ENCODE peak calls at places on chromosomes 13 and 19, in seven cellular contexts. I is omental fat pad; S is IMR-90; V is dorsolateral prefrontal cortex; L is lower lobe of right lung; G is CD4-positive, alpha-beta T cell; Q is epithelial cell of proximal tubule. B is an unnamed sample.

GRCh38 chr13:89401209-89401810 is 1730.1 kb downstream of the SLITRK5 start:
- DNase-seq in Q (peak; percentile 85), I (no peak), V (no peak), S (peak; percentile 73), G (no peak), L (no peak), B (no peak)

GRCh38 chr13:33543631-33544030 is 258.1 kb upstream of the STARD13 start:
- DNase-seq in G (no peak), Q (no peak), S (no peak), V (no peak), I (no peak), L (no peak), B (no peak)

GRCh38 chr19:17687857-17688784 is at the start of gene UNC13A:
- DNase-seq in S (peak; percentile 29), Q (no peak), V (peak; percentile 66), G (peak; percentile 40), I (no peak), L (peak; percentile 51), B (peak; percentile 67)

GRCh38 chr13:40672310-40673060 is 6.0 kb upstream of the FOXO1 start:
- DNase-seq in I (no peak), V (no peak), S (peak; percentile 70), G (no peak), L (no peak), Q (no peak), B (no peak)

GRCh38 chr13:51681037-51681678 is 96.9 kb downstream of the WDFY2 start:
- DNase-seq in L (no peak), G (no peak), S (peak; percentile 88), I (no peak), V (no peak), Q (no peak), B (no peak)

GRCh38 chr13:46521921-46522691 is 30.9 kb upstream of the LRCH1 start:
- DNase-seq in V (no peak), G (no peak), S (no peak), I (no peak), Q (no peak), L (no peak), B (no peak)

GRCh38 chr13:21637296-21637695 is 33.3 kb upstream of the MICU2 start:
- DNase-seq in S (peak; percentile 43), L (peak; percentile 77), I (peak; percentile 46), V (no peak), Q (peak; percentile 57), G (peak; percentile 20), B (no peak)

GRCh38 chr19:39500543-39500942 is 1.8 kb downstream of the DLL3 start:
- DNase-seq in L (no peak), I (no peak), G (no peak), Q (no peak), V (no peak), S (no peak), B (no peak)

GRCh38 chr13:29483211-29483610 is 112.3 kb downstream of the SLC7A1 start:
- DNase-seq in L (no peak), G (no peak), Q (no peak), V (no peak), S (no peak), I (no peak), B (no peak)

GRCh38 chr19:12194827-12195500 is 32.1 kb downstream of the ZNF136 start:
- DNase-seq in Q (no peak), L (peak; percentile 81), I (peak; percentile 82), S (peak; percentile 6), V (peak; percentile 95), G (peak; percentile 77), B (peak; percentile 95)

GRCh38 chr19:53657330-53657729 is 25.5 kb downstream of the DPRX start:
- DNase-seq in L (no peak), G (no peak), Q (no peak), I (no peak), S (no peak), V (no peak), B (no peak)

GRCh38 chr19:47376589-47377144 is 27.6 kb downstream of the DHX34 start:
- DNase-seq in G (no peak), S (no peak), V (no peak), I (no peak), L (no peak), Q (no peak), B (no peak)

GRCh38 chr13:29676941-29677452 is 81.5 kb upstream of the SLC7A1 start:
- DNase-seq in S (peak; percentile 2), L (no peak), I (no peak), Q (no peak), G (no peak), V (no peak), B (no peak)

GRCh38 chr19:6064016-6064702 is 46.1 kb downstream of the RFX2 start:
- DNase-seq in V (no peak), I (peak; percentile 22), S (no peak), Q (no peak), G (no peak), L (no peak), B (no peak)

GRCh38 chr13:113837554-113838355 is 26.1 kb downstream of the GAS6 start:
- DNase-seq in Q (peak; percentile 30), L (peak; percentile 84), V (peak; percentile 90), G (no peak), I (peak; percentile 66), S (peak; percentile 98), B (no peak)

GRCh38 chr13:87398047-87398446 is 273.1 kb upstream of the SLITRK5 start:
- DNase-seq in L (no peak), Q (no peak), I (no peak), S (no peak), V (no peak), G (no peak), B (no peak)

DNA sequence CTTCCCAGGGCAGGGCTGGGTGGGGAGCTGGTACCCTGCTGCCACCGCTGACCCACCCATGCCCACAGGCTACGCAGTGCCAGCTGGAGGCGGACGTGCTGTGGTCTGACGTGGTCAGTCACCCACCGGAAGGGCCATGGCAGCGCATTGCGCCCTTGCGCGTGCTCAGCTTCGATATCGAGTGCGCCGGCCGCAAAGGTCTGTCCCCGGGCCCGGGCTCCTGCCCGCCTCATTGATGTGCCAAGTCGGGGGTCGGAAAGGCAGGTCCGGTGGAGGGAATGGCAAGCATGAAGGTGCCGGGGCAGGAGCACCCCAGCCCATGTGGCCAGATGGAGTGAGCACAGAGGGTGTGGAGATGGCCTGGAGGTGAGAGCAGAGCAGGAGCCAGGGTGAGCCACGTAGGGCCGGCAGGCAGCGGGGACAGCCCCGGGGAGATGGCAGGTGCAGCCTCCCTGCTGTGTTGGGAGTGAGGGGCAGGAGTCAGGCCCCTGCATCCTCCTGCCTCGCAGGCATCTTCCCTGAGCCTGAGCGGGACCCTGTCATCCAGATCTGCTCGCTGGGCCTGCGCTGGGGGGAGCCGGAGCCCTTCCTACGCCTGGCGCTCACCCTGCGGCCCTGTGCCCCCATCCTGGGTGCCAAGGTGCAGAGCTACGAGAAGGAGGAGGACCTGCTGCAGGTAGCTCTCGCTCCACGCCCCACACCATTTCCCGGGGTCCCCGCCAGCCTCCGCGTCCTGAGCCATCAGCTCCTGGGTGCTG is 16.0 kb upstream of the SPIB start:
- DNase-seq in Q (no peak), V (no peak), G (no peak), L (no peak), I (no peak), S (no peak), B (no peak)
- TF ChIP-seq CTCF in Q (no peak), V (no peak), G (no peak), L (no peak), I (no peak), S (no peak), B (no peak)

GRCh38 chr13:108214511-108215383 is 589 bp downstream of the LIG4 start:
- DNase-seq in Q (no peak), L (peak; percentile 46), G (peak; percentile 71), S (no peak), V (peak; percentile 20), I (no peak), B (no peak)

GRCh38 chr13:108220042-108220441 is 1.9 kb downstream of the ABHD13 start:
- DNase-seq in L (peak; percentile 46), S (no peak), G (no peak), V (no peak), I (no peak), Q (no peak), B (no peak)

GRCh38 chr13:108213946-108214345 is 1.4 kb downstream of the LIG4 start:
- DNase-seq in Q (no peak), L (no peak), V (no peak), I (no peak), G (no peak), S (peak; percentile 31), B (no peak)

GRCh38 chr13:108215428-108215827 is at the start of gene LIG4:
- DNase-seq in V (peak; percentile 86), I (no peak), G (peak; percentile 95), S (peak; percentile 92), Q (no peak), L (peak; percentile 97), B (peak; percentile 87)

DNA sequence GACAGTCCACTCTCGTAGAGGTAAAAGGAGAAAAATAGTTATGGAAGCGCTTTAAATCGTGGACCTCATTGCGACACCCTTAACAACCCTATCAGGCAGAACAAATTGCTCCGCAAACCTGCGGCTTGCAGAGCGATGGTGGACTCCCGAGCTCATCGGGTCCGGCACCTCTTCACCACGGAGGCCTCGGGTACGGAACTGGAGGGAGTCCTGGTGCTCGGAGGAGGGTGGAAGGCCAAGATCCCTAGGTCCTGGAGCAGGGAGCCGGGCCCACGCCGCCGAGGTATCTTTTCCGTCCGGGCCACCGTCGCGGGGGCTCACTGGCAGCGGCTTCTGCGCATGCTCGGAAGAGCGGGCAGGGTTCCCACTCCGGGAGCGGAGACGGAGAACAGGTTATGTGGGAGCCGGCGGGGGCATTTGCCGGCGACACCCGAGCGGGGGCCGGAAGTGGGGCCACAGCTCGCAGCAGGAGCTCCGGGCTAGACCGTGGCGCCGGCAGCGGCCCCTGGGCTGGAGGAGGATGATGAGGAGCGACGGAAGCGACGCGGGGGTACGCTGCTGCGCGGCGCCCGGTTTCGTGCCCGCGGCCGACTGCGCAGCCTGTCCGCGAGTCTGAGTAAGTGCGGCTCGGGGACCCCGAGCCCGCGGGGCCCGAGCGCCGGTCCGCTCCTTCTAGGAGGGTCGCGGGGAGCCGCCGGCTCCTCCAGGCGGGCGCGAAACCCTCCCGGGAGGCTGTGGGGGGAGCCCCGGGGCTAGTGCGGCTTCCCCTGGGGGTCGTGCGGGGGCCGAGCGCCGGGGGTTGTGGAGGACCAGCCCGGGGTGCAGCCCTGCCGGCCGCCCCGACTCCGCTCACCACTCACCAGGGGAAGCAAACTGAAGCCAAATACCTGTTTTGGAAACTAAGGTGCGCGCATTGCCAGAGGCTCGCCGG is at the start of gene ABHD13:
- DNase-seq in L (peak; percentile 93), G (peak; percentile 86), Q (peak; percentile 50), V (peak; percentile 84), I (peak; percentile 67), S (peak; percentile 85), B (peak; percentile 88)
- TF ChIP-seq CTCF in L (no peak), G (no peak), Q (no peak), V (peak; percentile 25), I (no peak), S (no peak), B (no peak)

DNA sequence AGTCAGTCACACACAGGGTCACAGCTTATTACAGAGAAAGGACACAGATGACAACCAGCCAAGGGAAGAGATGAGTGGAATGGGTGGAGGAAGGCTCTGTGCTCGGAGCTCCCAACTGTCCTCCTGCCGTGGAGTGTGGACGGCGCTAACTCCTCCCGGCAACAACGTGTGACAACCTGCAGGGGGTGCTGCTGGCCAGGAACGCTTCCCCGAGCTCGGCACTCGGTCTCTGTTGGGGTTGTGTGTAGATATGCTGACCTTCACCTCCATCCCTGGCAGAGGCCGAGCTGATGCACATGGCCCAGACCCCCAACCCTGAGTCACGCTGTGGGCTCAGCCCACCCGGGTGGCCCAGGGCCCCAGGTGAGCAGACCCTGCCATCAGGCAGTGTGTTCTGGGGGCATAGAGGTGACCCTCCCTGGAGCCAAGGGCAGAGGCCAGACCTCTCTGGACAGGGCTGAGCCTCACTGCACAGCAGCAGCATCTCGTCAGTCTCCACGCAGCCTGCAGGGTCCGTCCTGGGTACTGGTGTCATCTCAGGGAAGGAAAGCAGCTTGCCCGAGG is 14.1 kb downstream of the ZNF444 start:
- DNase-seq in S (no peak), L (no peak), G (no peak), I (no peak), V (no peak), Q (no peak), B (no peak)
- TF ChIP-seq CTCF in S (peak; percentile 31), L (peak; percentile 50), G (no peak), I (no peak), V (no peak), Q (peak; percentile 57), B (no peak)

GRCh38 chr13:49443689-49444516 is at the start of the genes CAB39L and SETDB2:
- DNase-seq in G (peak; percentile 99), V (peak; percentile 99), I (peak; percentile 85), Q (peak; percentile 89), S (peak; percentile 99), L (peak; percentile 100), B (peak; percentile 98)
- TF ChIP-seq CTCF in G (peak; percentile 41), V (peak; percentile 58), I (no peak), Q (peak; percentile 34), S (peak; percentile 48), L (peak; percentile 57), B (no peak)

B was measured in natural killer cell.